ENCODE peak calls at places on chromosomes 1 and 21, in eight cellular contexts. W is heart right ventricle; K is breast epithelium; R is CD4-positive, alpha-beta memory T cell; J is body of pancreas; S is left ventricle myocardium inferior; D is aorta; T is AG04450. M is an unnamed sample.

GRCh38 chr1:44078087-44078486 is 40.5 kb upstream of the KLF17 start:
- DNase-seq in W (no peak), K (no peak), R (no peak), J (no peak), S (no peak), D (no peak), T (no peak), M (no peak)

GRCh38 chr1:178792394-178792793 is 67.3 kb downstream of the RALGPS2 start:
- DNase-seq in W (no peak), K (no peak), R (no peak), J (no peak), S (no peak), D (no peak), T (no peak), M (no peak)

GRCh38 chr1:109040627-109041613 is 982 bp downstream of the WDR47 start:
- DNase-seq in W (peak; percentile 42), K (no peak), R (no peak), J (no peak), S (peak; percentile 28), D (peak; percentile 81), T (no peak), M (peak; percentile 30)

GRCh38 chr1:71428029-71428428 is 347.2 kb upstream of the ZRANB2 start:
- DNase-seq in W (no peak), K (no peak), R (no peak), J (no peak), S (no peak), D (no peak), T (no peak), M (no peak)

GRCh38 chr1:228736844-228737415 is 1.7 kb downstream of the RHOU start:
- DNase-seq in W (no peak), K (no peak), R (no peak), J (no peak), S (no peak), D (no peak), T (no peak), M (no peak)

GRCh38 chr1:181556606-181557005 is 73.3 kb downstream of the CACNA1E start:
- DNase-seq in W (no peak), K (no peak), R (no peak), J (no peak), S (no peak), D (no peak), T (no peak), M (no peak)

GRCh38 chr21:46426313-46427046 is 32.2 kb upstream of the DIP2A start:
- DNase-seq in W (no peak), K (no peak), R (no peak), J (no peak), S (no peak), D (peak; percentile 57), T (no peak), M (no peak)

GRCh38 chr1:167763525-167764220 is 41.9 kb downstream of the MPZL1 start:
- DNase-seq in W (no peak), K (peak; percentile 52), R (no peak), J (no peak), S (no peak), D (no peak), T (no peak), M (no peak)

GRCh38 chr1:151311589-151312331 is 15.5 kb downstream of the PI4KB start:
- DNase-seq in W (peak; percentile 33), K (no peak), R (no peak), J (peak; percentile 41), S (peak; percentile 50), D (peak; percentile 86), T (peak; percentile 97), M (no peak)

GRCh38 chr1:154342836-154343472 is 17.6 kb downstream of the ATP8B2 start:
- DNase-seq in W (peak; percentile 35), K (no peak), R (peak; percentile 75), J (no peak), S (no peak), D (peak; percentile 78), T (no peak), M (no peak)

GRCh38 chr1:109521465-109521951 is 12.0 kb upstream of the AMIGO1 start:
- DNase-seq in W (no peak), K (no peak), R (no peak), J (no peak), S (no peak), D (no peak), T (no peak), M (no peak)

GRCh38 chr1:208929575-208929974 is 653.9 kb upstream of the CAMK1G start:
- DNase-seq in W (no peak), K (no peak), R (no peak), J (no peak), S (no peak), D (no peak), T (no peak), M (no peak)

GRCh38 chr1:214135886-214136285 is 145.1 kb upstream of the SMYD2 start:
- DNase-seq in W (no peak), K (no peak), R (no peak), J (no peak), S (no peak), D (no peak), T (no peak), M (peak; percentile 34)

GRCh38 chr1:5651496-5651895 is 340.7 kb downstream of the NPHP4 start:
- DNase-seq in W (no peak), K (no peak), R (no peak), J (no peak), S (no peak), D (peak; percentile 33), T (no peak), M (no peak)

DNA sequence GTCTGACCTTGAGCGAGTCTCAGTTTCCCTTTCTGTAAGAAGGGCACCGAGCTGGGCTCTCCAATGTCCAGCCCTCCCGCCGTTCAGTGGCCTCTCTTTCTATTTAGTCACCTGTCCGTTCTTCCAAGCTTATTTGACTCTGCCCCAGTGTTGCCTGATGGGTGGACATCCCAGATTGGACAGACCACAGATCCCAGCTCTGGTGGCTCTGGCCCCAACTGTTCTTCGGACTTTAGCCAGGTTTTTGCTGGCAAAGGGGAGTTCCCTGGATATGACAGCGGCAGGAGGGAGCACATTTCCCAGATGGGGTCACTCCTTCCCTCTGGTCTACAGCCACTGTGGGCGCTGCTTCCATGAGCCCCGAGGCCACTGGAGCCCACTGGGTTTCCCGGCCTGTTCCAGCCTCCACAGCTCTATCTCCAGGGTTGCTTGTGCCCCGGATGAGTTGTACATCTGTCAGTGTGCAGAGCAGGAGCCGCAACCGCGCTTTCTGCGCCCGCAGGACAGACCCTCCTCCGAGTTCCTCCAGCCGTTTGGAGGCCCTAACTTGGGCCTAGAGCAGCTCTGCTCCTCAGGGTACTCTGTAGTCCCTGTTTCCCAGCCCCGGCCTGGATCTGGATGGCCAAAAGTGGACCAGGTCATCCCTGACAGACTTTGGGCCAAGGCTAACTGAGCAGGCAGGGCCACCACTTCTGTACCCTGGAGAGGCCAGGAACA is 3.8 kb downstream of the DMBX1 start:
- DNase-seq in W (no peak), K (no peak), R (no peak), J (no peak), S (no peak), D (no peak), T (no peak), M (no peak)
- H3K27me3 ChIP-seq in W (peaks cover 33% of the 10 kb centered on the region), K (peaks cover 9% of the 10 kb centered on the region), R (peaks cover 25% of the 10 kb centered on the region), J (peaks cover 40% of the 10 kb centered on the region), S (peaks cover 100% of the 10 kb centered on the region), D (no peaks in the 10 kb centered on the region), T (peaks cover 88% of the 10 kb centered on the region), M (peaks cover 16% of the 10 kb centered on the region)

GRCh38 chr1:8790987-8791386 is 26.5 kb downstream of the RERE start:
- DNase-seq in W (no peak), K (no peak), R (no peak), J (no peak), S (no peak), D (no peak), T (no peak), M (no peak)

GRCh38 chr1:8787218-8787617 is 30.2 kb downstream of the RERE start:
- DNase-seq in W (no peak), K (no peak), R (no peak), J (no peak), S (no peak), D (no peak), T (no peak), M (no peak)

GRCh38 chr1:8791819-8792218 is 25.6 kb downstream of the RERE start:
- DNase-seq in W (no peak), K (no peak), R (no peak), J (no peak), S (no peak), D (no peak), T (no peak), M (no peak)

GRCh38 chr1:8789314-8790214 is 27.9 kb downstream of the RERE start:
- DNase-seq in W (no peak), K (peak; percentile 70), R (no peak), J (no peak), S (no peak), D (no peak), T (no peak), M (no peak)

GRCh38 chr1:8790478-8790877 is 27.0 kb downstream of the RERE start:
- DNase-seq in W (no peak), K (no peak), R (no peak), J (no peak), S (no peak), D (no peak), T (no peak), M (no peak)
- H3K27ac ChIP-seq in W (no peak overlapping the region), K (peak overlapping the region; percentile 74), R (no peak overlapping the region), J (no peak overlapping the region), S (no peak overlapping the region), D (no peak overlapping the region), T (no peak overlapping the region), M (no peak overlapping the region)

GRCh38 chr1:39648496-39648895 is 9.1 kb upstream of the HEYL start:
- DNase-seq in W (no peak), K (no peak), R (no peak), J (no peak), S (no peak), D (no peak), T (no peak), M (no peak)

GRCh38 chr1:39645411-39646043 is 6.1 kb upstream of the HEYL start:
- DNase-seq in W (no peak), K (no peak), R (no peak), J (peak; percentile 53), S (no peak), D (no peak), T (no peak), M (no peak)

GRCh38 chr1:39647247-39647646 is 7.8 kb upstream of the HEYL start:
- DNase-seq in W (no peak), K (no peak), R (no peak), J (no peak), S (no peak), D (no peak), T (no peak), M (no peak)

GRCh38 chr1:39643705-39644104 is 4.3 kb upstream of the HEYL start:
- DNase-seq in W (no peak), K (no peak), R (no peak), J (no peak), S (no peak), D (no peak), T (no peak), M (no peak)

GRCh38 chr1:39646232-39647081 is 7.0 kb upstream of the HEYL start:
- DNase-seq in W (peak; percentile 89), K (no peak), R (no peak), J (peak; percentile 92), S (peak; percentile 94), D (peak; percentile 80), T (peak; percentile 48), M (peak; percentile 82)
- H3K27me3 ChIP-seq in W (no peaks in the 10 kb centered on the region), K (no peaks in the 10 kb centered on the region), R (no peaks in the 10 kb centered on the region), J (no peaks in the 10 kb centered on the region), S (no peaks in the 10 kb centered on the region), D (no peaks in the 10 kb centered on the region), T (peaks cover 12% of the 10 kb centered on the region), M (no peaks in the 10 kb centered on the region)

DNA sequence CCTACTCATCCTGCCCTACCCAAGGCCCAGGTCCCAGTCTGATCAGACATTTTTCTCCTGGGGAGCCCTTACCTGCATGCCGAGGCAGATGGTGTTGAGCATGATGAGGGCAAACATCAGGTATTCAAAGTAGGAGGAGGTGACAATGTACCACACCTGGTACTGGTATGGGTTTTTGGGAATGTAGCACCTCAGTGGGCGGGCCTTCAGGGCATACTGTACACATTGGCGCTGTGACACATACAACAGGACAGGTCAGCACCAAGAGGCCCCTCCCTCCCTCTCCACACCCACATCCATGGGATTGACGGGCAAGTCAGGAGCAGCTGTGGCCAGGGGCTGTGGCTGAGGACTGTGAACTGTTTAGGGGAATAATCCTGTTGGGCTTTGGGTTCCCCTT is 37.1 kb upstream of the KIF21B start:
- DNase-seq in W (no peak), K (no peak), R (no peak), J (no peak), S (no peak), D (no peak), T (no peak), M (no peak)
- H3K27ac ChIP-seq in W (no peak overlapping the region), K (no peak overlapping the region), R (no peak overlapping the region), J (no peak overlapping the region), S (no peak overlapping the region), D (no peak overlapping the region), T (no peak overlapping the region), M (no peak overlapping the region)